ENCODE peak calls at places on chromosomes 2 and 18, in six cellular contexts. E, S, W, X, D and O are unnamed samples.

GRCh38 chr2:145185696-145186095 is 665.8 kb upstream of the ZEB2 start:
- DNase-seq in E (no peak), S (no peak), W (no peak), X (no peak), D (no peak), O (no peak)

GRCh38 chr2:158773121-158773520 is 22.0 kb upstream of the DAPL1 start:
- DNase-seq in E (no peak), S (no peak), W (no peak), X (no peak), D (no peak), O (no peak)

GRCh38 chr2:128797937-128798336 is 479.3 kb upstream of the HS6ST1 start:
- DNase-seq in E (no peak), S (peak; percentile 88), W (no peak), X (no peak), D (no peak), O (no peak)

GRCh38 chr2:96550787-96551604 is 14.4 kb downstream of the ARID5A start:
- DNase-seq in E (no peak), S (no peak), W (no peak), X (no peak), D (no peak), O (no peak)

GRCh38 chr18:59249186-59249774 is 24.0 kb downstream of the RAX start:
- DNase-seq in E (peak; percentile 82), S (peak; percentile 62), W (no peak), X (peak; percentile 53), D (peak; percentile 65), O (no peak)

GRCh38 chr2:31108887-31109286 is 29.4 kb downstream of the GALNT14 start:
- DNase-seq in E (no peak), S (no peak), W (no peak), X (no peak), D (peak; percentile 40), O (no peak)

GRCh38 chr18:61025596-61025995 is 307.6 kb upstream of the CDH20 start:
- DNase-seq in E (no peak), S (no peak), W (no peak), X (no peak), D (no peak), O (no peak)

GRCh38 chr18:42576141-42576540 is 539.3 kb downstream of the RIT2 start:
- DNase-seq in E (no peak), S (no peak), W (no peak), X (no peak), D (no peak), O (no peak)

GRCh38 chr2:5064687-5065086 is 627.5 kb upstream of the SOX11 start:
- DNase-seq in E (no peak), S (no peak), W (no peak), X (no peak), D (no peak), O (no peak)

GRCh38 chr2:68837164-68837860 is 33.9 kb downstream of the BMP10 start:
- DNase-seq in E (peak; percentile 21), S (peak; percentile 85), W (peak; percentile 84), X (no peak), D (no peak), O (peak; percentile 54)